ENCODE peak calls at places on chromosomes 2 and 18, in six cellular contexts. U is uterus, G is kidney epithelial cell, Z is nephron progenitor cell, X is astrocyte, E is mesothelial cell of epicardium. O is an unnamed sample.

GRCh38 chr2:154527962-154528361 is 170.5 kb upstream of the KCNJ3 start:
- DNase-seq in U (no peak), G (no peak), Z (no peak), X (no peak), E (no peak), O (no peak)

GRCh38 chr2:37985333-37985732 is 60.2 kb downstream of the RMDN2 start:
- DNase-seq in U (no peak), G (no peak), Z (no peak), X (peak; percentile 82), E (no peak), O (no peak)

GRCh38 chr18:45156941-45157340 is 458.3 kb upstream of the SLC14A2 start:
- DNase-seq in U (no peak), G (no peak), Z (no peak), X (no peak), E (no peak), O (no peak)

GRCh38 chr2:74312913-74313312 is 30.3 kb downstream of the SLC4A5 start:
- DNase-seq in U (no peak), G (no peak), Z (no peak), X (no peak), E (no peak), O (no peak)

GRCh38 chr18:59721214-59721613 is 24.0 kb upstream of the CCBE1 start:
- DNase-seq in U (no peak), G (no peak), Z (no peak), X (no peak), E (no peak), O (no peak)

GRCh38 chr2:159124441-159124911 is 156.0 kb downstream of the TANC1 start:
- DNase-seq in U (no peak), G (peak; percentile 88), Z (no peak), X (peak; percentile 99), E (no peak), O (no peak)

GRCh38 chr18:32366586-32367538 is 103.8 kb downstream of the GAREM1 start:
- DNase-seq in U (no peak), G (peak; percentile 44), Z (no peak), X (peak; percentile 45), E (no peak), O (no peak)

GRCh38 chr2:177559638-177560037 is 167.1 kb downstream of the AGPS start:
- DNase-seq in U (no peak), G (no peak), Z (no peak), X (no peak), E (no peak), O (no peak)

GRCh38 chr2:24930768-24931167 is 10.7 kb upstream of the ADCY3 start:
- DNase-seq in U (no peak), G (no peak), Z (no peak), X (peak; percentile 27), E (no peak), O (peak; percentile 78)

GRCh38 chr2:152242787-152243472 is 67.4 kb upstream of the STAM2 start:
- DNase-seq in U (no peak), G (no peak), Z (no peak), X (no peak), E (no peak), O (no peak)

GRCh38 chr2:134932864-134933526 is 14.4 kb downstream of the CCNT2 start:
- DNase-seq in U (no peak), G (no peak), Z (no peak), X (no peak), E (no peak), O (no peak)

GRCh38 chr2:171600126-171600525 is 77.9 kb downstream of the CYBRD1 start:
- DNase-seq in U (no peak), G (no peak), Z (no peak), X (no peak), E (no peak), O (no peak)

GRCh38 chr2:2850218-2850850 is 519.3 kb upstream of the MYT1L start:
- DNase-seq in U (no peak), G (no peak), Z (no peak), X (no peak), E (no peak), O (no peak)

GRCh38 chr18:2657788-2658458 is 2.4 kb downstream of the SMCHD1 start:
- DNase-seq in U (no peak), G (no peak), Z (no peak), X (peak; percentile 86), E (no peak), O (peak; percentile 32)

GRCh38 chr2:59449264-59449663 is 1104.2 kb downstream of the BCL11A start:
- DNase-seq in U (no peak), G (no peak), Z (no peak), X (no peak), E (no peak), O (no peak)
- TF ChIP-seq CTCF in U (no peak), G (no peak), Z (no peak), X (no peak), E (no peak), O (no peak)

DNA sequence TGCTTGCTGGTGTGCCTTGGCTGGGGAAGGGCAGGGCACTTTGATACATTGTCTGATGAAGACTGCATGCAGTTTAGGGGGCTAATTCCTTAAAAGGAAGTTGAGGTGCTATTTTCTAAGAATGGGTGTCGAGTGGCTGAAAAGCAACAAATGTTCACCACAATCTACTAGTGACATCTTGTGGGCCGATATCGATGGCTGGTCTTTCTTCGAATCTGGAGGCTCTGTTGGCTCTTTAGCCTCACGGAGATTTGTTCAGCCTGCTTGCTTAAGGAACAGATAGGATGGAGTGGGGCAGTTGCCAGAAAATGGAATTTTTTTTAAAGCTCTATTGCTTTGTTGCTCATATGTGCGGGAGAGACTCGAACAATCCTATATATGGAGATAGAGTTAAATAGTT is 71.0 kb upstream of the LYPD6B start:
- DNase-seq in U (no peak), G (no peak), Z (no peak), X (no peak), E (no peak), O (no peak)
- TF ChIP-seq CTCF in U (no peak), G (no peak), Z (no peak), X (no peak), E (no peak), O (no peak)

DNA sequence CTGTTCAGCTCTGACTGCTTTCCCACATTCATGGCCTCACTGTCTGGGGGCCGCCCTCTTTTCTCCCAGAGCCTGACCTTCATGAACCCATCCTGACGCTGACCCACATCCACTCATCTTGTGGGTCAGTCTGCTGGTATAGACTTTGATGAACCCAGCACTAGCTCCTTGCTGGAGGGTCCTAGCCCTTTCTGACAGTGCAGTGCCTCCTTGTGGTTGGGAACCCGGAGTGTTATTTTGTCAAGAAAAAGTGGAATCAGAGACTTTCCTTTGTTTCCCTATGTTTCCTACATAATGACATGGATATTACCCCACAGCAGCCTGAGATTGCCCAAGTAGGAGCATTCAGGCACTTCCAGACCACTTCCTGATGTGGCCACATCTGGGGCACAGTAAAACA is 19.3 kb upstream of the OSR1 start:
- DNase-seq in U (no peak), G (no peak), Z (no peak), X (no peak), E (no peak), O (no peak)
- TF ChIP-seq CTCF in U (no peak), G (peak; percentile 9), Z (no peak), X (no peak), E (no peak), O (no peak)

GRCh38 chr2:61633250-61633649 is 95.1 kb upstream of the XPO1 start:
- DNase-seq in U (no peak), G (no peak), Z (no peak), X (no peak), E (no peak), O (no peak)
- TF ChIP-seq CTCF in U (no peak), G (no peak), Z (no peak), X (no peak), E (no peak), O (no peak)

GRCh38 chr2:158045362-158045761 is 56.3 kb upstream of the UPP2 start:
- DNase-seq in U (no peak), G (no peak), Z (no peak), X (no peak), E (no peak), O (no peak)
- TF ChIP-seq CTCF in U (no peak), G (peak; percentile 35), Z (no peak), X (no peak), E (no peak), O (no peak)

GRCh38 chr2:200618051-200618419 is 32.2 kb downstream of the AOX1 start:
- DNase-seq in U (no peak), G (no peak), Z (no peak), X (no peak), E (no peak), O (no peak)

GRCh38 chr2:200617089-200618050 is 31.6 kb downstream of the AOX1 start:
- DNase-seq in U (no peak), G (no peak), Z (no peak), X (no peak), E (no peak), O (no peak)

GRCh38 chr2:200616656-200617055 is 30.8 kb downstream of the AOX1 start:
- DNase-seq in U (no peak), G (no peak), Z (no peak), X (no peak), E (no peak), O (no peak)

GRCh38 chr2:200619275-200619674 is 33.5 kb downstream of the AOX1 start:
- DNase-seq in U (no peak), G (no peak), Z (no peak), X (peak; percentile 27), E (no peak), O (no peak)

GRCh38 chr2:200618590-200619021 is 32.8 kb downstream of the AOX1 start:
- DNase-seq in U (no peak), G (no peak), Z (no peak), X (no peak), E (no peak), O (no peak)
- TF ChIP-seq CTCF in U (no peak), G (no peak), Z (no peak), X (no peak), E (no peak), O (no peak)

GRCh38 chr2:120684225-120684624 is 51.4 kb upstream of the GLI2 start:
- DNase-seq in U (no peak), G (no peak), Z (no peak), X (peak; percentile 29), E (no peak), O (no peak)

GRCh38 chr2:120684691-120685402 is 50.8 kb upstream of the GLI2 start:
- DNase-seq in U (no peak), G (no peak), Z (no peak), X (peak; percentile 65), E (no peak), O (no peak)

GRCh38 chr2:120685403-120686297 is 50.0 kb upstream of the GLI2 start:
- DNase-seq in U (no peak), G (no peak), Z (no peak), X (no peak), E (no peak), O (no peak)

GRCh38 chr2:120686511-120687168 is 49.0 kb upstream of the GLI2 start:
- DNase-seq in U (no peak), G (no peak), Z (no peak), X (no peak), E (no peak), O (no peak)

DNA sequence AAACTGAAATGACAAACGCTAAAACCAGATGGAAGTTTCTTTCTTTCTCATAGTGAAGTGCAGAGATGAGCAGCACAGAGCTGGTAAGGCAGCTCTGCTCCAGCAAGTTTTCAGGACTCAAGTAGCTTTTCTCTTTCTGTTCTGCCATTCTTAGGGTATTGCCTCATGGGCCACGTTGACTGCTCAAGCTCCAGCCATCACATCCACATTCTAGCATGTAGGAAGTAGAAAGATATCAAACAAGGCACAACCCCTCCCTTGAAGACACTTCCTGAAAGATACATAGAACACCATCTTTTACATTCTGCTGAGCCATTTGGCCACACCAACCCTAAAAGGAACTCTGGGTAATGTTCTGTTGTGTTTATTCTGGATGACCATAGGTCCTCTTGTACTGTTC is 48.5 kb upstream of the GLI2 start:
- DNase-seq in U (no peak), G (no peak), Z (no peak), X (no peak), E (no peak), O (no peak)
- TF ChIP-seq CTCF in U (no peak), G (no peak), Z (no peak), X (no peak), E (no peak), O (no peak)

GRCh38 chr2:62775367-62775668 is 69.8 kb downstream of the EHBP1 start:
- DNase-seq in U (no peak), G (no peak), Z (no peak), X (no peak), E (no peak), O (no peak)
- TF ChIP-seq CTCF in U (no peak), G (no peak), Z (no peak), X (no peak), E (no peak), O (no peak)

O was measured in GM20000.